ENCODE peak calls at places on chromosomes 1 and 21, in six cellular contexts. Y is stimulated activated CD4-positive, alpha-beta T cell treated with anti-CD3 and anti-CD28 coated beads, Interleukin-1b, Interleukin-23, amount 100 ng/mL, for 1 hour; I is amygdala; Z is LoVo; F is glomerular endothelial cell; H is body of pancreas. P is an unnamed sample.

GRCh38 chr1:244076740-244077139 is 25.7 kb downstream of the ZBTB18 start:
- DNase-seq in F (no peak), I (no peak), H (no peak), Z (no peak), Y (no peak), P (no peak)

GRCh38 chr1:214473392-214473791 is 78.0 kb downstream of the PTPN14 start:
- DNase-seq in Z (no peak), Y (no peak), H (no peak), F (no peak), I (no peak), P (peak; percentile 47)

GRCh38 chr1:41918450-41919043 is at the start of gene HIVEP3:
- DNase-seq in Z (peak; percentile 48), Y (no peak), I (peak; percentile 42), H (peak; percentile 41), F (no peak), P (peak; percentile 58)

GRCh38 chr1:235749755-235750300 is 100.2 kb upstream of the GNG4 start:
- DNase-seq in H (no peak), Z (no peak), F (no peak), Y (no peak), I (no peak), P (no peak)

GRCh38 chr1:111647738-111648137 is 28.1 kb downstream of the RAP1A start:
- DNase-seq in F (no peak), H (no peak), Z (no peak), I (no peak), Y (no peak), P (no peak)

GRCh38 chr1:202105571-202106339 is 17.0 kb upstream of the GPR37L1 start:
- DNase-seq in F (no peak), I (no peak), Y (no peak), Z (peak; percentile 70), H (peak; percentile 63), P (peak; percentile 89)

GRCh38 chr1:10171105-10171767 is 39.1 kb upstream of the KIF1B start:
- DNase-seq in Z (no peak), F (no peak), I (no peak), H (no peak), Y (no peak), P (no peak)

GRCh38 chr1:20281801-20282200 is 8.9 kb upstream of the VWA5B1 start:
- DNase-seq in H (no peak), I (no peak), F (no peak), Y (no peak), Z (no peak), P (no peak)

GRCh38 chr1:161956097-161956496 is 67.6 kb downstream of the OLFML2B start:
- DNase-seq in H (no peak), Y (no peak), Z (no peak), I (no peak), F (no peak), P (no peak)

GRCh38 chr21:15445327-15445726 is 284.5 kb upstream of the USP25 start:
- DNase-seq in F (no peak), Z (no peak), H (no peak), I (no peak), Y (no peak), P (no peak)

GRCh38 chr1:243246916-243247315 is 8.2 kb downstream of the CEP170 start:
- DNase-seq in Z (no peak), I (no peak), F (no peak), H (no peak), Y (no peak), P (no peak)

GRCh38 chr1:93625582-93626327 is 55.9 kb downstream of the BCAR3 start:
- DNase-seq in Z (no peak), F (peak; percentile 95), H (no peak), I (no peak), Y (no peak), P (no peak)

GRCh38 chr1:87325982-87326738 is 2.5 kb upstream of the LMO4 start:
- DNase-seq in H (peak; percentile 56), Z (peak; percentile 60), F (no peak), I (peak; percentile 14), Y (no peak), P (peak; percentile 63)

GRCh38 chr1:234295626-234296025 is 77.6 kb upstream of the COA6 start:
- DNase-seq in F (no peak), Y (no peak), I (no peak), H (no peak), Z (no peak), P (no peak)

GRCh38 chr1:20373286-20373685 is 82.6 kb downstream of the VWA5B1 start:
- DNase-seq in Z (no peak), H (no peak), I (no peak), F (no peak), Y (no peak), P (no peak)

GRCh38 chr1:167056529-167057296 is 33.5 kb downstream of the GPA33 start:
- DNase-seq in I (no peak), H (no peak), Y (no peak), Z (no peak), F (no peak), P (no peak)

GRCh38 chr21:17967319-17967718 is 148.2 kb upstream of the C21orf91 start:
- DNase-seq in Y (no peak), Z (no peak), F (no peak), H (no peak), I (no peak), P (no peak)

GRCh38 chr1:206955476-206956312 is 9.4 kb upstream of the PIGR start:
- DNase-seq in Z (no peak), I (no peak), Y (no peak), F (no peak), H (no peak), P (no peak)

GRCh38 chr21:34186119-34186719 is 112.8 kb downstream of the MRPS6 start:
- DNase-seq in Z (no peak), F (no peak), Y (no peak), H (no peak), I (no peak), P (no peak)

GRCh38 chr1:114192328-114192727 is 38.7 kb upstream of the SYT6 start:
- DNase-seq in I (no peak), Z (no peak), F (no peak), Y (no peak), H (no peak), P (no peak)

GRCh38 chr1:157496121-157496526 is 56.2 kb downstream of the FCRL5 start:
- DNase-seq in H (peak; percentile 44), Z (peak; percentile 50), I (no peak), Y (no peak), F (peak; percentile 22), P (peak; percentile 54)

GRCh38 chr1:27303509-27303908 is 18.5 kb upstream of the TMEM222 start:
- DNase-seq in F (no peak), Y (no peak), I (no peak), H (no peak), Z (no peak), P (no peak)

GRCh38 chr1:83508485-83509151 is 490.3 kb downstream of the TTLL7 start:
- DNase-seq in F (no peak), Z (no peak), I (no peak), H (peak; percentile 16), Y (no peak), P (no peak)

P was measured in ACHN.